ENCODE peak calls at places on chromosomes 12 and 14, in nine cellular contexts. B, A, M, Z, V, J, U, K and I are unnamed samples. For H3K4me1, the result is how much of the 10 kb centered on the place peaks cover.

GRCh38 chr12:121793836-121794531 is 496 bp upstream of the RHOF start:
- DNase-seq in A (peak), U (peak), J (peak), B (peak), M (peak), V (peak), K (peak), Z (peak), I (peak)

GRCh38 chr12:666066-666465 is 2.8 kb upstream of the NINJ2 start:
- DNase-seq in U (no peak), A (no peak), J (no peak), Z (no peak), K (no peak), M (no peak), B (no peak), V (no peak), I (no peak)

GRCh38 chr14:22561661-22562579 is 27.1 kb downstream of the DAD1 start:
- DNase-seq in B (no peak), M (no peak), V (no peak), U (peak), K (no peak), Z (no peak), J (no peak), A (peak), I (no peak)

GRCh38 chr12:40864891-40865290 is 172.7 kb downstream of the CNTN1 start:
- DNase-seq in V (no peak), M (no peak), Z (no peak), U (no peak), K (no peak), J (no peak), A (no peak), B (no peak), I (no peak)

GRCh38 chr12:11902525-11902875 is 168.2 kb upstream of the BCL2L14 start:
- DNase-seq in U (no peak), B (no peak), Z (no peak), V (no peak), A (no peak), M (no peak), J (no peak), K (no peak), I (no peak)

GRCh38 chr12:120500577-120500976 is 4.7 kb downstream of the DYNLL1 start:
- DNase-seq in U (no peak), B (no peak), M (no peak), V (no peak), A (no peak), J (no peak), Z (no peak), K (no peak), I (no peak)

GRCh38 chr12:100403446-100403845 is 46.6 kb downstream of the SLC17A8 start:
- DNase-seq in J (no peak), A (no peak), Z (no peak), K (no peak), B (no peak), V (no peak), U (peak), M (no peak), I (peak)

GRCh38 chr12:80101126-80101525 is 1.8 kb downstream of the OTOGL start:
- DNase-seq in A (no peak), U (no peak), J (no peak), V (no peak), B (no peak), M (no peak), Z (no peak), K (no peak), I (peak)

GRCh38 chr12:46473634-46474201 is 101.1 kb upstream of the SLC38A2 start:
- DNase-seq in Z (peak), J (peak), B (peak), A (no peak), M (peak), V (peak), U (peak), K (no peak), I (peak)

GRCh38 chr12:46472893-46473633 is 100.5 kb upstream of the SLC38A2 start:
- DNase-seq in A (no peak), B (no peak), U (peak), V (no peak), Z (no peak), M (no peak), K (no peak), J (no peak), I (no peak)

GRCh38 chr12:46470975-46471374 is 98.4 kb upstream of the SLC38A2 start:
- DNase-seq in A (no peak), K (no peak), B (no peak), M (no peak), V (no peak), J (no peak), Z (no peak), U (no peak), I (no peak)

GRCh38 chr12:46471404-46471803 is 98.8 kb upstream of the SLC38A2 start:
- DNase-seq in B (no peak), J (no peak), A (no peak), Z (no peak), K (no peak), V (no peak), M (no peak), U (no peak), I (no peak)

DNA sequence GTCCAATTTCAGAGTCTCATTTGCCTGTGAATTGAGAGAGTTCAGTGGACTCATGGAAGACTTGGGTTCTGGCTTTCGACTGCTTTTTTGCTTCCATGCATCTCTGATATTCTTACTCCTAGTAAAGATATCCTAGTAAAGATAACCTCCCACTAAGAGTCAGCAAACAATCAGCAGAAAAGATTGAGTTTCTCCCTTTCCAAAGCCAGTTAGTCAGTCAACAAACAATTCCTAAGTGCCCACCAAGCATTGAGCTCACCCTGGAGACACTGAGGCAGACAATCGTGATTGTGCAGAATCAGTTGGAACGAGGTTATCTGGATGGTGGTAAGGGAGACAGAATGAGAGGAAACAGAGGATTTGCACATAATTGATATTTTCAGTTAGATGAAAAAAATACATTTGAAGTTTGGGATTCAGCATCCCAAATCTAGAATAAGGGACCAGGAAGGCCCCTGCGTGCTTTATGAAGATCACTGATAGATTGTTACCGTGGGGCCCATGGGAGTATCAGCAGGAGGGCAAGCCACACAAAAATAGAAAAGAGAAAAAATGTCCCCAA is 99.7 kb upstream of the SLC38A2 start:
- DNase-seq in M (no peak), K (no peak), U (no peak), J (no peak), B (no peak), A (no peak), V (no peak), Z (no peak), I (no peak)
- H3K4me1 ChIP-seq in M (under half), K (under half), U (under half), J (under half), B (under half), A (under half), V (under half), Z (under half), I (under half)

DNA sequence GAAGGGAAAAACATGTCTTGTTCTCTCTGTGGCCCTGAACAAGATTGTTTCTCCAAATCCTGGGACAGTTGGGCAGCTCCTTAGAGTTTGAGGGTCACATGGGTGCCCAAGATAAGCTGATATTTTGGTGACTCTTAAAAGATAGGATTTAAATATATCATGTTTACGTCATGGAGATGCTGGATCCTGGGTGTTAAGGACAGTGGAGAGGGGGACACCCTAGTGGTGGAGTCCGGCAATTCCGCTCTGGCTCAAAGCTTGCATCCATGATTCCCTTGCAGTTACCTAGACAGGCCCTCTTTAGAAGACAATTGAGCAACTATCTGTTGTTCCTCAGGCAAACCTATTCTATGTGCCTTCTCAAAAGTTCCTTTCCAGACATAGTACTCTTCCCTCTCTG is 101.8 kb downstream of the CMKLR1 start:
- DNase-seq in V (no peak), A (no peak), J (no peak), K (no peak), B (no peak), U (no peak), Z (no peak), M (no peak), I (no peak)
- TF ChIP-seq CTCF in V (no peak), A (no peak), J (peak), K (no peak), B (no peak), U (no peak), Z (no peak), M (no peak), I (peak)

GRCh38 chr12:5232291-5232690 is 188.6 kb downstream of the KCNA5 start:
- DNase-seq in U (no peak), A (no peak), V (no peak), Z (no peak), M (no peak), J (no peak), K (no peak), B (no peak), I (peak)
- H3K4me1 ChIP-seq in U (under half), A (under half), V (under half), Z (under half), M (under half), J (under half), K (under half), B (under half), I (under half)

GRCh38 chr14:40199101-40199500 is 766.9 kb upstream of the FBXO33 start:
- DNase-seq in B (no peak), A (no peak), J (no peak), Z (no peak), M (peak), U (no peak), K (no peak), V (no peak), I (no peak)

DNA sequence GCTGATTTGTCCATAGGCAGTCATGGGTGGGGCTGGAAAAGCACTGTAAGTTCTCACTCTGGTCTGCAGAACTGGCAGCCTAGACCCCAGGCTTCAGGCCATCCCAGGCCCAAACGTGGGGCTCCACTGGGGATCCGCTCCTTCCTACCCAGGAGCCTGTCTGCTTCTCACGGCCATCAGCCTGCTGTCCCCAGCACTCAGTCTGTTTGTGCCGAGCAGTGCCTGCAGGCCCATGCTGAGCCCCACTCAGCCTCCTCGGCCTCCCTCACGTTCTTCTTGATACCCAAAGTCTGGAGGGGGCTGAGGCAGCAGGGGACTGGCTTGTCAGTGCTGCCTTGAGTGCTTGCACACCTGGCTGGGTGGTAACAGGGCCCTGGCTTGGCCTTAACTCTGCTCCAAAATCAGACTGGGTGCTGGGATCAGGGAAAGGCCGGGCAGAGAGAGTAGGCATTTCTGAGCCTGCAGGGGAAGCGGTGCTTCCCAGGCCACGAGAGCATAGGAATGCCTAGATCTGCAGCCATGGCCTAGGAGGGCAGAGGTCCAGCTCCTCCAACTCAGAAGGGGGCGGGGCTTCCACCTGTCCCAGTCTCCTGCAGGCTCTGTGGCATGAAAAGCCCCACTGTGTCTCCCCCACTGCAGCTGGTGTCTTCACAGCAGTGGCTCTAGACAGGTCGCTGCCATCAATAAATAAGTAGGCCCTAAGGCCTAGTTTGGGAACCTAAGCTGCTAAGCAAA is 772.4 kb upstream of the FBXO33 start:
- DNase-seq in Z (no peak), U (no peak), M (no peak), A (no peak), V (no peak), B (no peak), J (no peak), K (no peak), I (no peak)
- TF ChIP-seq CTCF in Z (no peak), U (no peak), M (no peak), A (no peak), V (no peak), B (no peak), J (no peak), K (no peak), I (no peak)

DNA sequence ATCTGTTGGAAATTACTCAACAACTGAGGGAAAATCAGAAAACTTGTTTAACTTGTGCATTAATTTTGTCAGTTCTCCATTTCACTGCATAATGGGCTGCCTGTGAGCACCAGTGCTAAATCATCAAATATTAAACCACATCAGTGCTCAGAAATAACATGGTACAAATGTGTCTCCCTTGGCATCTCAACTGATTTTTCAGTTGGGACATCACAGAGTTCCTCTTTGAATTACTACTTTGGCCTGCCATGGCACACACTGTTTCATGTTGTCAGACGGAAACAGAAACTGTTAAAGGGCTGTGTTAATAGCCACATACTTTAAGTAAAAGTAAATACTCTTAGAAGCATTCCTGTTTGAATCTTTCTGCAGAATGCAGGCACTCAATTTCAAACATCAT is 42.1 kb upstream of the STRN3 start:
- DNase-seq in B (no peak), A (no peak), V (no peak), J (no peak), M (no peak), K (no peak), Z (no peak), U (no peak), I (no peak)
- H3K4me1 ChIP-seq in B (under half), A (under half), V (under half), J (under half), M (under half), K (under half), Z (under half), U (under half), I (under half)

GRCh38 chr14:21025374-21026151 is 702 bp upstream of the NDRG2 start:
- DNase-seq in B (peak), V (peak), M (peak), Z (peak), K (peak), A (peak), U (no peak), J (peak), I (no peak)
- TF ChIP-seq CTCF in B (no peak), V (no peak), M (no peak), Z (no peak), K (no peak), A (no peak), U (no peak), J (no peak), I (no peak)

GRCh38 chr14:58772814-58773620 is 135.3 kb downstream of the DACT1 start:
- DNase-seq in J (no peak), V (no peak), K (no peak), B (no peak), Z (no peak), U (peak), A (no peak), M (no peak), I (no peak)
- H3K4me1 ChIP-seq in J (under half), V (under half), K (under half), B (under half), Z (under half), U (under half), A (under half), M (under half), I (under half)

GRCh38 chr14:106094654-106095189 is 568.3 kb downstream of the TMEM121 start:
- DNase-seq in J (no peak), B (no peak), M (no peak), K (no peak), A (no peak), U (no peak), V (no peak), Z (peak), I (no peak)
- TF ChIP-seq CTCF in J (no peak), B (no peak), M (no peak), K (no peak), A (no peak), U (no peak), V (no peak), Z (no peak), I (no peak)

GRCh38 chr14:65107200-65107599 is 4.9 kb upstream of the MAX start:
- DNase-seq in J (no peak), Z (no peak), M (no peak), U (no peak), K (no peak), V (no peak), B (no peak), A (no peak), I (no peak)

GRCh38 chr14:65109357-65109756 is 7.0 kb upstream of the MAX start:
- DNase-seq in V (no peak), M (no peak), A (no peak), K (no peak), Z (no peak), J (no peak), B (no peak), U (no peak), I (no peak)

GRCh38 chr14:65115615-65116014 is 13.3 kb upstream of the MAX start:
- DNase-seq in V (no peak), A (no peak), B (no peak), K (no peak), M (no peak), J (no peak), U (no peak), Z (no peak), I (no peak)

GRCh38 chr14:65106316-65106715 is 4.0 kb upstream of the MAX start:
- DNase-seq in M (no peak), J (no peak), B (no peak), K (no peak), Z (no peak), A (no peak), U (no peak), V (no peak), I (no peak)

DNA sequence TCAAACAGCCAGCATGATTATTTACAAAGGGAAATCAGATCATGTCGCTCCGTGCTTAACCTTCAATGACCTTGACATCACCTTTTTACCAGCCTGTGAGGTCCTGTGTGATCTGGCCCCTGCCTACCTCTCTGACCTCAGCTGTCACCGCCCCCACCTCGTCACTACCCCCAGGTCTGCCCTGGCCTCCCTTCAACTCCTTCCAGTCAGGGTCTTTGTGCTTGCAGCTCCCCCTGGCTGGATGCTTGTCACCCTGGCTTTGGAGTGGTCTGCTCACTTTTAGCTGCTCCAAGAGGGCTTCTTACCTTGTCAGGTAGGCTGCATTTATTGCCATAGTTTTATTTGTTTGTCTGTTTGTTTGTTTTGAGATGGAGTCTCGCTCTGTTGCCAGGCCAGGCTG is 8.2 kb upstream of the MAX start:
- DNase-seq in B (no peak), Z (no peak), J (no peak), V (no peak), M (no peak), U (no peak), K (no peak), A (no peak), I (no peak)
- H3K4me1 ChIP-seq in B (under half), Z (under half), J (under half), V (under half), M (under half), U (under half), K (under half), A (under half), I (under half)